ENCODE peak calls at places on chromosomes 3 and 15, in four cellular contexts. U is Peyer's patch, N is right atrium auricular region, F is SJSA1. A is an unnamed sample.

GRCh38 chr3:32894977-32895376 is 56.5 kb upstream of the CCR4 start:
- DNase-seq in U (no peak), N (no peak), F (no peak), A (no peak)

GRCh38 chr3:127525373-127525772 is 65.2 kb downstream of the TPRA1 start:
- DNase-seq in U (no peak), N (no peak), F (no peak), A (no peak)

GRCh38 chr15:101127503-101128076 is 124.3 kb downstream of the CHSY1 start:
- DNase-seq in U (peak), N (peak), F (peak), A (peak)

GRCh38 chr3:168973206-168973605 is 690.3 kb downstream of the MECOM start:
- DNase-seq in U (no peak), N (no peak), F (no peak), A (no peak)

GRCh38 chr3:39170461-39170860 is 17.1 kb upstream of the CSRNP1 start:
- DNase-seq in U (no peak), N (peak), F (no peak), A (no peak)

GRCh38 chr3:154718716-154719115 is 288.7 kb upstream of the GPR149 start:
- DNase-seq in U (no peak), N (no peak), F (no peak), A (no peak)

GRCh38 chr3:44210967-44211366 is 30.7 kb upstream of the TOPAZ1 start:
- DNase-seq in U (no peak), N (no peak), F (no peak), A (no peak)

GRCh38 chr3:108897883-108898282 is 55.8 kb downstream of the GUCA1C start:
- DNase-seq in U (no peak), N (no peak), F (no peak), A (no peak)

GRCh38 chr3:138674131-138674530 is 65.6 kb downstream of the FAIM start:
- DNase-seq in U (no peak), N (no peak), F (no peak), A (no peak)

GRCh38 chr3:105806361-105806760 is 62.5 kb downstream of the CBLB start:
- DNase-seq in U (no peak), N (no peak), F (peak), A (no peak)

GRCh38 chr15:81966628-81967027 is 79.2 kb downstream of the MEX3B start:
- DNase-seq in U (no peak), N (no peak), F (no peak), A (no peak)

GRCh38 chr15:45821390-45821789 is 186.6 kb downstream of the SQOR start:
- DNase-seq in U (no peak), N (no peak), F (no peak), A (no peak)

GRCh38 chr3:13282986-13283876 is 136.9 kb downstream of the NUP210 start:
- DNase-seq in U (no peak), N (no peak), F (no peak), A (no peak)

GRCh38 chr3:66582721-66583141 is 81.9 kb upstream of the LRIG1 start:
- DNase-seq in U (peak), N (no peak), F (no peak), A (no peak)

GRCh38 chr15:79156704-79157375 is 66.3 kb upstream of the RASGRF1 start:
- DNase-seq in U (no peak), N (no peak), F (no peak), A (no peak)

GRCh38 chr3:123559040-123559861 is 25.6 kb downstream of the HACD2 start:
- DNase-seq in U (no peak), N (no peak), F (peak), A (no peak)

GRCh38 chr3:144953959-144954358 is 982.3 kb downstream of the DIPK2A start:
- DNase-seq in U (no peak), N (no peak), F (no peak), A (no peak)

GRCh38 chr3:126310816-126311215 is 46.4 kb downstream of the KLF15 start:
- DNase-seq in U (no peak), N (no peak), F (no peak), A (no peak)

GRCh38 chr15:55796321-55796965 is 53.5 kb upstream of the PRTG start:
- DNase-seq in U (no peak), N (no peak), F (no peak), A (no peak)

GRCh38 chr15:72184165-72184811 is 13.3 kb downstream of the GRAMD2A start:
- DNase-seq in U (no peak), N (no peak), F (peak), A (no peak)

GRCh38 chr3:125194849-125195601 is 17.5 kb downstream of the SLC12A8 start:
- DNase-seq in U (no peak), N (no peak), F (peak), A (no peak)

GRCh38 chr3:129005526-129006303 is 4.6 kb downstream of the EFCC1 start:
- DNase-seq in U (no peak), N (no peak), F (peak), A (peak)

GRCh38 chr3:14119651-14120050 is 5.0 kb downstream of the CHCHD4 start:
- DNase-seq in U (no peak), N (peak), F (no peak), A (peak)

GRCh38 chr3:114418724-114419543 is 125.1 kb downstream of the TIGIT start:
- DNase-seq in U (no peak), N (no peak), F (peak), A (no peak)

GRCh38 chr3:151581046-151581445 is 120.2 kb upstream of the IGSF10 start:
- DNase-seq in U (no peak), N (no peak), F (no peak), A (no peak)

GRCh38 chr3:134992586-134992985 is 197.5 kb downstream of the EPHB1 start:
- DNase-seq in U (no peak), N (no peak), F (no peak), A (no peak)

GRCh38 chr3:159775372-159775961 is 213.2 kb upstream of the IL12A start:
- DNase-seq in U (no peak), N (peak), F (peak), A (no peak)

GRCh38 chr15:90932660-90932991 is 277 bp upstream of the HDDC3 start:
- DNase-seq in U (no peak), N (no peak), F (no peak), A (no peak)

GRCh38 chr15:84878504-84878903 is 6.0 kb upstream of the SLC28A1 start:
- DNase-seq in U (peak), N (peak), F (peak), A (peak)

GRCh38 chr15:76341366-76342045 is 4.9 kb downstream of the ISL2 start:
- DNase-seq in U (no peak), N (no peak), F (no peak), A (peak)

GRCh38 chr3:18098960-18099587 is 326.1 kb downstream of the SATB1 start:
- DNase-seq in U (no peak), N (no peak), F (peak), A (no peak)

GRCh38 chr3:9340450-9341009 is 22.3 kb upstream of the THUMPD3 start:
- DNase-seq in U (no peak), N (no peak), F (peak), A (no peak)

GRCh38 chr3:52244061-52244628 is 1.4 kb upstream of the PPM1M start:
- DNase-seq in U (peak), N (no peak), F (peak), A (no peak)

GRCh38 chr15:101805605-101806345 is 2.5 kb downstream of the OR4F6 start:
- DNase-seq in U (no peak), N (no peak), F (no peak), A (no peak)

GRCh38 chr15:26772588-26773484 is at the start of gene GABRB3:
- DNase-seq in U (no peak), N (no peak), F (no peak), A (peak)

GRCh38 chr3:37969601-37970100 is 20.9 kb upstream of the VILL start:
- DNase-seq in U (no peak), N (no peak), F (no peak), A (no peak)

GRCh38 chr3:132231633-132232032 is 85.6 kb upstream of the ACP3 start:
- DNase-seq in U (no peak), N (no peak), F (peak), A (no peak)

GRCh38 chr3:37029516-37030163 is 36.3 kb downstream of the MLH1 start:
- DNase-seq in U (no peak), N (no peak), F (no peak), A (no peak)

GRCh38 chr3:99957086-99957821 is 139.6 kb downstream of the CMSS1 start:
- DNase-seq in U (no peak), N (no peak), F (no peak), A (no peak)

GRCh38 chr3:151431940-151432339 is 28.9 kb downstream of the IGSF10 start:
- DNase-seq in U (no peak), N (no peak), F (peak), A (no peak)

GRCh38 chr15:74283366-74283765 is 47.2 kb downstream of the CCDC33 start:
- DNase-seq in U (no peak), N (no peak), F (no peak), A (no peak)

GRCh38 chr15:74277245-74277644 is 41.1 kb downstream of the CCDC33 start:
- DNase-seq in U (no peak), N (no peak), F (no peak), A (no peak)

GRCh38 chr15:74276560-74276959 is 40.4 kb downstream of the CCDC33 start:
- DNase-seq in U (no peak), N (no peak), F (no peak), A (no peak)

GRCh38 chr15:74278269-74278668 is 42.1 kb downstream of the CCDC33 start:
- DNase-seq in U (no peak), N (no peak), F (no peak), A (no peak)

DNA sequence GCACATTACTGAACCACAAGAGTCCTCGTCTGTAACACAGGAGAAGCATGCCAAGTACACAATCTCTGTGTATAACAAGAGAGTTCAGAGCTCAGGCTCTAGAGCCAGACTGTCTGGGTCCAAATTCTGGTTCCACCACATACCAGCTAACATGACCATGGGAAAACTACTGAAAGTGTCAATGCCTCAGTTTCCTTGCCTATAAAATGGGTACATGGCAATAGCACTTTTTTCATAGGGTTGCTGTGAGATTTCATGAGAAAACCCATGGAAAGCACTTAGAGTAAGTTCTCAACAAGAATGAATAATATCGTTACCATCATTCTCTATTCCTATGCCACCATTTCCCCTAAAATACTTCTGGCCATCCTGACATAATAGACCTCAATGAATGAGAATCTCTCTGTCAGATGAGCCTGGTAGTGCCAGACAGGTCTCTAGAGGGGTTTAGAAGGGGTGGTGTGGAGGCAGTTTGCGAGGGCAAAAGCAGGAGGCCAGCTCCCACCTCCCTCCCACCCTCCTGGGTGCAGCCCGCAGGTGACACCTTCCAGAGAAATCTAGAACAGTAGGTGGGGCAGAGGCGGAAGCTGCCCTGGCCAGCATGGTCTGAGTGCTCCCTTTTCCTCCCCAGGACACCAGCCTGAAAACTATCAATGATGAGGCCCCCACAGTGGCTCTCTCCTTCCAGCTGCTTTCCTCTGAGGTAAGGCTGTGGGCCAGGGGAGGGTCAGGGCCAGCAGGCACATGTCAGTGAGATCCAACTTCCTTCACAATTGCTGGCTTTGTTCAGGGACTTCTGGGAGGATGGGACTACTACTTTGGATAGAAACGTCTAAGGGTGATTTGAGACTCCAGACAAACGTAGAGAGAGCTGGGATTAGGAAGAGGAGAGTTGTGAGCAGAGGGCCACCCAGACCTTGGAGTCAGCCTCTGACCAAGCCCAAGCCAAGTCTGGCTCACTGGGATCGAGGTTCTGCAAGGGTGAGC is 45.3 kb downstream of the CCDC33 start:
- DNase-seq in U (no peak), N (no peak), F (no peak), A (no peak)
- H3K27ac ChIP-seq in U (no peak), N (no peak), F (no peak), A (no peak)

GRCh38 chr3:101809178-101810022 is 30.4 kb downstream of the NXPE3 start:
- DNase-seq in U (no peak), N (no peak), F (peak), A (peak)
- H3K27ac ChIP-seq in U (no peak), N (no peak), F (peak), A (no peak)

GRCh38 chr15:40847225-40847961 is 3.5 kb downstream of the SPINT1 start:
- DNase-seq in U (peak), N (no peak), F (no peak), A (peak)

GRCh38 chr15:40844543-40844981 is 714 bp downstream of the SPINT1 start:
- DNase-seq in U (peak), N (no peak), F (no peak), A (no peak)

GRCh38 chr15:40845036-40845435 is 1.2 kb downstream of the SPINT1 start:
- DNase-seq in U (no peak), N (no peak), F (no peak), A (no peak)

GRCh38 chr15:40845511-40846284 is 1.9 kb downstream of the SPINT1 start:
- DNase-seq in U (no peak), N (no peak), F (no peak), A (peak)

GRCh38 chr15:40846846-40847224 is 3.0 kb downstream of the SPINT1 start:
- DNase-seq in U (no peak), N (no peak), F (no peak), A (no peak)
- H3K27ac ChIP-seq in U (peak), N (no peak), F (no peak), A (peak)

GRCh38 chr3:171428892-171429291 is 31.3 kb downstream of the TNIK start:
- DNase-seq in U (no peak), N (no peak), F (no peak), A (no peak)
- H3K27ac ChIP-seq in U (no peak), N (no peak), F (no peak), A (no peak)

DNA sequence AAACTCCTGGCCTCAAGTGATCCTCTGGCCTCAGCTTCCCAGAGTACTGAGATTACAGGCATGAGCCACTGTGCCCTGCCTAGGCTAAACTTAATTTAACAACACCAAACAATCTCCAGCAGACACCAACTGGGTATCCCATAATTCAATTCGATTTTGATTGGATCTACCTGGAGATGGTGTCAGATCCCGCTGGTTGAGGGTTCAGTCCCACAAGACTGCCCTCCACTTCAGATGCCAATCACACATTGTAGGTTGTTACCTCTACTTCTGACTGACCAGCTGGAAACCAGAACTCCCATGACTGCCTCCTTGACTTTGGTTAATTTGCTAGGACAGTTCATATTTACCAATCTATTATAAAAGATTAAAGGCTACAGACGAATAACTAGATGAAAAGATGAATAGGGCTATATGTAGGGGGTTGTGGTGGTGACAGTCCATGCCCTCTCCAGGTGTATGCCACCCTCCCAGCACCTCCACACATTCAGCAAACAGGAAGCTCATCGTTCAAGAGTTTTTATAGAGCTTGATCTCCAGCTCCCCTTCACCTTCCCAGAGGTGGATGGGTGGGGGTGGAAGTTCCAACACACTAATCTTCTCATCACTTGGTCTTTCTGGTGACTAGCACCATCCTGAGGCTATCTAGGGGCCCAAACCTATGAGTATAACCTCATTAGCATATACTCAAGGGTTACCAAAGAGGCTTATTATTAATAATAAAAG is 9.3 kb downstream of the B2M start:
- DNase-seq in U (no peak), N (no peak), F (no peak), A (no peak)
- H3K27ac ChIP-seq in U (no peak), N (no peak), F (no peak), A (peak)

GRCh38 chr15:31435891-31436628 is 109.4 kb downstream of the KLF13 start:
- DNase-seq in U (peak), N (no peak), F (no peak), A (peak)
- H3K27ac ChIP-seq in U (peak), N (peak), F (peak), A (peak)

GRCh38 chr3:193869221-193870201 is 266.4 kb upstream of the HES1 start:
- DNase-seq in U (no peak), N (peak), F (peak), A (no peak)

GRCh38 chr3:193868590-193868989 is 267.4 kb upstream of the HES1 start:
- DNase-seq in U (peak), N (no peak), F (no peak), A (no peak)

GRCh38 chr3:193872265-193872753 is 263.6 kb upstream of the HES1 start:
- DNase-seq in U (no peak), N (no peak), F (peak), A (peak)

GRCh38 chr3:193870376-193871092 is 265.4 kb upstream of the HES1 start:
- DNase-seq in U (no peak), N (no peak), F (no peak), A (no peak)

DNA sequence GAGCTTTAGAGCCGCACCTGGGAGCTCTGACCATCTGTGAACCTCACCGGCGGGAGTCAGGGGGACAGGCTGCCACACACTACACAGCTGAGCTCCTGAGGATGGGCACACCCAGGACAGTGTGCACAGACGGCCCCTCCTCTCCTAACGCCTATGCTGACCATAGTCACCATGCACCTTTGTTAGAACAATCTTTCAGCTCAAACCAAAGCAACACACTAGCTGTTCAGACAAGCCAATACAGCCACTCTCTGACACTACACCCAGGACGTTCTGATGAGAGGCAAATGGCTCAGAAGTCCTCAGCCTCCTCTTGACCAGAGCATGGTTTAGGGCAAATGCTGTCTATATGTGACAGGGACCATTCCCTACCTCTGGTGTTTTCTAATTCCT is 264.9 kb upstream of the HES1 start:
- DNase-seq in U (no peak), N (no peak), F (no peak), A (no peak)
- H3K27ac ChIP-seq in U (no peak), N (no peak), F (no peak), A (no peak)

GRCh38 chr3:170714151-170714550 is 128.3 kb upstream of the SLC7A14 start:
- DNase-seq in U (no peak), N (no peak), F (peak), A (no peak)
- H3K27ac ChIP-seq in U (no peak), N (no peak), F (peak), A (no peak)

GRCh38 chr3:131216340-131216739 is 165.2 kb upstream of the NUDT16 start:
- DNase-seq in U (no peak), N (no peak), F (no peak), A (no peak)

GRCh38 chr3:131221731-131222130 is 159.8 kb upstream of the NUDT16 start:
- DNase-seq in U (no peak), N (no peak), F (no peak), A (no peak)

GRCh38 chr3:131218196-131218595 is 163.4 kb upstream of the NUDT16 start:
- DNase-seq in U (no peak), N (no peak), F (no peak), A (no peak)

GRCh38 chr3:131216801-131217200 is 164.8 kb upstream of the NUDT16 start:
- DNase-seq in U (no peak), N (peak), F (peak), A (no peak)

GRCh38 chr3:131217296-131217741 is 164.3 kb upstream of the NUDT16 start:
- DNase-seq in U (no peak), N (no peak), F (no peak), A (no peak)
- H3K27ac ChIP-seq in U (no peak), N (peak), F (peak), A (no peak)

GRCh38 chr3:194395767-194396527 is 3.1 kb downstream of the GP5 start:
- DNase-seq in U (peak), N (no peak), F (peak), A (peak)
- H3K27ac ChIP-seq in U (peak), N (no peak), F (no peak), A (peak)

A was measured in colonic mucosa.